ENCODE peak calls at places on chromosomes 13 and 19, in nine cellular contexts. N, B, Z, E, Q, V, G, U and I are unnamed samples.

GRCh38 chr19:46746281-46746965 is at the start of gene STRN4:
- DNase-seq in N (peak), B (peak), Z (no peak), E (peak), Q (peak), V (peak), G (peak), U (no peak), I (no peak)

GRCh38 chr13:61880576-61881283 is 465.1 kb upstream of the PCDH20 start:
- DNase-seq in N (peak), B (no peak), Z (no peak), E (no peak), Q (no peak), V (peak), G (peak), U (no peak), I (peak)

GRCh38 chr19:16457195-16457953 is 14.4 kb downstream of the EPS15L1 start:
- DNase-seq in N (no peak), B (no peak), Z (no peak), E (no peak), Q (no peak), V (peak), G (peak), U (no peak), I (peak)

GRCh38 chr19:15563325-15563794 is 51.7 kb upstream of the CYP4F8 start:
- DNase-seq in N (no peak), B (no peak), Z (peak), E (no peak), Q (peak), V (no peak), G (peak), U (no peak), I (peak)

GRCh38 chr13:113211774-113212173 is 2.4 kb downstream of the CUL4A start:
- DNase-seq in N (no peak), B (no peak), Z (no peak), E (no peak), Q (no peak), V (no peak), G (no peak), U (no peak), I (no peak)

GRCh38 chr19:46759817-46760333 is 13.6 kb upstream of the STRN4 start:
- DNase-seq in N (no peak), B (no peak), Z (no peak), E (no peak), Q (no peak), V (peak), G (no peak), U (no peak), I (peak)

GRCh38 chr13:100344544-100344943 is 244.0 kb downstream of the GGACT start:
- DNase-seq in N (no peak), B (no peak), Z (no peak), E (no peak), Q (no peak), V (no peak), G (no peak), U (no peak), I (no peak)

GRCh38 chr19:29943615-29944014 is 1.6 kb downstream of the URI1 start:
- DNase-seq in N (no peak), B (no peak), Z (no peak), E (no peak), Q (no peak), V (peak), G (no peak), U (no peak), I (no peak)

GRCh38 chr13:47484564-47484963 is 516.5 kb downstream of the SUCLA2 start:
- DNase-seq in N (no peak), B (no peak), Z (no peak), E (peak), Q (no peak), V (peak), G (peak), U (no peak), I (peak)

GRCh38 chr19:40091205-40092129 is 724 bp upstream of the ZNF780A start:
- DNase-seq in N (no peak), B (no peak), Z (no peak), E (no peak), Q (no peak), V (no peak), G (no peak), U (no peak), I (no peak)

GRCh38 chr13:110418944-110419343 is 111.9 kb downstream of the COL4A2 start:
- DNase-seq in N (no peak), B (no peak), Z (no peak), E (no peak), Q (no peak), V (no peak), G (no peak), U (no peak), I (no peak)

GRCh38 chr19:3359850-3360493 is 6.4 kb upstream of the NFIC start:
- DNase-seq in N (no peak), B (no peak), Z (no peak), E (no peak), Q (no peak), V (peak), G (no peak), U (no peak), I (peak)

GRCh38 chr13:30572859-30573275 is 44.9 kb upstream of the USPL1 start:
- DNase-seq in N (peak), B (no peak), Z (no peak), E (no peak), Q (no peak), V (peak), G (no peak), U (no peak), I (peak)

GRCh38 chr13:95745289-95745688 is 68.3 kb downstream of the DNAJC3 start:
- DNase-seq in N (no peak), B (no peak), Z (no peak), E (no peak), Q (no peak), V (peak), G (no peak), U (no peak), I (no peak)

GRCh38 chr13:93193682-93194081 is 32.9 kb upstream of the GPC6 start:
- DNase-seq in N (no peak), B (no peak), Z (no peak), E (no peak), Q (no peak), V (no peak), G (no peak), U (no peak), I (no peak)

GRCh38 chr19:58385313-58386165 is 1.5 kb upstream of the RPS5 start:
- DNase-seq in N (no peak), B (no peak), Z (no peak), E (no peak), Q (peak), V (no peak), G (no peak), U (no peak), I (peak)

GRCh38 chr19:3683405-3683865 is 16.8 kb downstream of the PIP5K1C start:
- DNase-seq in N (no peak), B (no peak), Z (no peak), E (no peak), Q (no peak), V (no peak), G (peak), U (peak), I (peak)

GRCh38 chr19:14542721-14543328 is 13.4 kb downstream of the TECR start:
- DNase-seq in N (no peak), B (no peak), Z (no peak), E (no peak), Q (no peak), V (peak), G (no peak), U (no peak), I (peak)

GRCh38 chr19:35901854-35902661 is at the start of gene HCST:
- DNase-seq in N (no peak), B (no peak), Z (no peak), E (no peak), Q (peak), V (peak), G (no peak), U (no peak), I (no peak)